ENCODE peak calls at places on chromosomes 6 and 20, in four cellular contexts. S is choroid plexus epithelial cell, Z is mammary epithelial cell, I is cardiac fibroblast. C is an unnamed sample.

GRCh38 chr6:20599302-20600051 is 65.2 kb downstream of the CDKAL1 start:
- DNase-seq in S (no peak), I (no peak), Z (no peak), C (no peak)

GRCh38 chr6:17389274-17389847 is 4.0 kb upstream of the CAP2 start:
- DNase-seq in S (peak), Z (peak), I (peak), C (no peak)

GRCh38 chr20:3239026-3239866 is at the start of gene SLC4A11:
- DNase-seq in Z (peak), S (peak), I (peak), C (peak)

GRCh38 chr20:44083220-44083933 is 103.6 kb downstream of the JPH2 start:
- DNase-seq in Z (peak), S (peak), I (peak), C (no peak)

GRCh38 chr6:36803908-36804307 is 35.3 kb downstream of the CPNE5 start:
- DNase-seq in Z (no peak), S (no peak), I (no peak), C (no peak)

GRCh38 chr6:85130743-85131142 is 319.1 kb upstream of the NT5E start:
- DNase-seq in S (peak), Z (no peak), I (peak), C (no peak)

GRCh38 chr20:24983896-24984295 is 8.7 kb downstream of the APMAP start:
- DNase-seq in Z (no peak), S (no peak), I (no peak), C (no peak)

GRCh38 chr6:14026831-14027539 is 90.6 kb upstream of the CD83 start:
- DNase-seq in I (peak), S (no peak), Z (no peak), C (no peak)

GRCh38 chr6:69841862-69842261 is 24.5 kb upstream of the COL19A1 start:
- DNase-seq in I (no peak), S (no peak), Z (no peak), C (no peak)

GRCh38 chr6:43812850-43813584 is 43.0 kb downstream of the VEGFA start:
- DNase-seq in S (peak), Z (no peak), I (peak), C (no peak)

GRCh38 chr6:107458687-107459282 is 579 bp downstream of the PDSS2 start:
- DNase-seq in Z (peak), S (peak), I (peak), C (peak)
- TF ChIP-seq CTCF in Z (no peak), S (no peak), I (no peak), C (no peak)

GRCh38 chr20:59153832-59154231 is 9.8 kb upstream of the ZNF831 start:
- DNase-seq in I (no peak), Z (no peak), S (no peak), C (no peak)
- TF ChIP-seq CTCF in I (no peak), Z (no peak), S (no peak), C (no peak)

GRCh38 chr20:18063676-18064075 is 6.0 kb upstream of the OVOL2 start:
- DNase-seq in Z (no peak), I (no peak), S (no peak), C (no peak)

GRCh38 chr20:18072532-18072931 is 14.8 kb upstream of the OVOL2 start:
- DNase-seq in Z (no peak), I (no peak), S (no peak), C (no peak)

GRCh38 chr20:18066421-18067333 is 9.0 kb upstream of the OVOL2 start:
- DNase-seq in S (peak), Z (no peak), I (no peak), C (no peak)
- TF ChIP-seq CTCF in S (peak), Z (peak), I (no peak), C (peak)

DNA sequence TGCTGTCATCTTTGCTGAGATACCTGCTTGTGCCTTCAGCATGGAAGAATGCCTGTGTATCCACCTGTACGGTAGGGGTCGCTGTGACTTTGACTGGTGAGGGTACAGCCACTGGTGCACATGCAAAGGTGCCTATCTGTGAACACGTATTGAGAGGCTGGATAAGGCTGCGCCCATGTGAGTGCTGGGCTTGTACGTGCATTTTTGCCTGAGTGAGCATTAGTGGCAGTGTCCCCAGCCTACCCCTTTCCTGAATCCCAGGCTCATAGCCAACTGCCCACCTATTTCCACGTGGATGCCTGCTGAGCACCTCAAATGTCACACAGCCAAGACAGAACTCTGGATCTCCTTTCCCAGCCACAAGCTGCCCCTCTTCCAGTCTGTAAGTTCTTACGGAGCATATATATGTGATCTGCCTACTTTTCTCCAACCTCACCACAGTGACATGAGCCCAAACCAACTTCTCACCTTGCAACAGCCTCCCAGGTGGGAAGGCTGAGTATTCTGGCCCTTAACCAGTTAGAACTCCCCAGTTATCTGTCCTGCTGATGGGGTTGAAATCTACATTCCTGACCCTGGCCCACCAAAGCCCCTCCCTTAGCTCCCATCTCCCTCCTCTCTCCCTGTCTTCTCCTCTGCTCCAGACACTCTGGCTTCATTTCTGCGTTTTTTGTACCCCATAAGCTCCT is 1.1 kb upstream of the SLC2A10 start:
- DNase-seq in S (no peak), Z (no peak), I (no peak), C (no peak)
- TF ChIP-seq CTCF in S (peak), Z (peak), I (peak), C (peak)

GRCh38 chr6:79694156-79694555 is 63.0 kb downstream of the SH3BGRL2 start:
- DNase-seq in S (no peak), I (no peak), Z (no peak), C (no peak)

GRCh38 chr6:79697430-79697829 is 66.3 kb downstream of the SH3BGRL2 start:
- DNase-seq in S (no peak), Z (no peak), I (no peak), C (no peak)

GRCh38 chr6:79699606-79700005 is 68.5 kb downstream of the SH3BGRL2 start:
- DNase-seq in I (no peak), S (no peak), Z (no peak), C (no peak)

GRCh38 chr6:79694623-79695311 is 63.6 kb downstream of the SH3BGRL2 start:
- DNase-seq in S (no peak), I (no peak), Z (no peak), C (no peak)
- TF ChIP-seq CTCF in S (peak), I (peak), Z (no peak), C (no peak)

DNA sequence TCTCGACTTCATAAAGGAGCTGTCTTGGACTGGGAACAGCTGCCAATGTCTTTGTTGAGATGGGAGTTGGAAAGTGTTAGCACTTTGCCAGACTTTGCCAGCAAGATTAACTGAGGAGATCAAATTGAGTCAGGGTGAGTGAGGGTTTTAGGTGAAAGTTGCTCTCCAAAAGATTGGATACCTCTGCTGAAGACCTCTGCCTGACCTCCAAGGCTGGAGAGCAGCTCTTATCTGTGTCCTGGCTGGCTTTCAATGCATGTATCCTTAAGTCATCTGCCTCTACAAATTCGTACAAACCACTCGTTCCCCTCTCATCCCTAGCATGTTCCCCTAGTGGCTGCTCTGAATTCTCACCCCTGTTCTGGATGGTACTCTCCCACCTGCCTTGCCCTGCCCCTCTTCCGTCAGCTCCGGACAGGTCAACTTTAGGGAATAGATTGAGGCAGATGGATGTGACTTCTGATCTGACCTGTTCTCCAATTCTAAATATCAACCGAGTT is at the start of gene EFCAB8:
- DNase-seq in I (no peak), S (no peak), Z (no peak), C (no peak)
- TF ChIP-seq CTCF in I (peak), S (peak), Z (no peak), C (no peak)

C was measured in glutamatergic neuron.